ENCODE peak calls at places on chromosomes 1 and 21, in six cellular contexts. P is left ventricle myocardium inferior, M is NCI-H2029, D is left lobe of liver, Z is smooth muscle cell of the brain vasculature, K is SJSA1. Y is an unnamed sample.

GRCh38 chr1:16677552-16678423 is 11.0 kb upstream of the RNU1-3 start:
- DNase-seq in P (no peak), M (no peak), D (no peak), Z (peak; percentile 17), K (peak; percentile 85), Y (no peak)

GRCh38 chr21:45769896-45770295 is 126.4 kb downstream of the PCBP3 start:
- DNase-seq in P (no peak), M (no peak), D (no peak), Z (no peak), K (no peak), Y (no peak)

GRCh38 chr1:43005460-43006351 is 47.0 kb upstream of the SLC2A1 start:
- DNase-seq in P (no peak), M (no peak), D (no peak), Z (no peak), K (no peak), Y (no peak)

GRCh38 chr1:1883092-1883858 is 7.6 kb downstream of the GNB1 start:
- DNase-seq in P (no peak), M (no peak), D (no peak), Z (no peak), K (no peak), Y (no peak)

GRCh38 chr1:101479945-101480344 is 243.1 kb downstream of the S1PR1 start:
- DNase-seq in P (no peak), M (no peak), D (no peak), Z (no peak), K (no peak), Y (no peak)

GRCh38 chr1:116983112-116983511 is 18.4 kb upstream of the CD101 start:
- DNase-seq in P (no peak), M (no peak), D (no peak), Z (no peak), K (no peak), Y (no peak)

GRCh38 chr1:205449750-205450443 is 5.9 kb downstream of the BLACAT1 start:
- DNase-seq in P (no peak), M (no peak), D (no peak), Z (no peak), K (no peak), Y (no peak)

GRCh38 chr21:26553921-26554320 is 19.2 kb downstream of the CYYR1 start:
- DNase-seq in P (no peak), M (no peak), D (no peak), Z (no peak), K (no peak), Y (no peak)

GRCh38 chr1:97368296-97368695 is 552.5 kb downstream of the DPYD start:
- DNase-seq in P (no peak), M (no peak), D (no peak), Z (no peak), K (no peak), Y (no peak)

GRCh38 chr1:186828612-186829542 is at the start of gene PLA2G4A:
- DNase-seq in P (peak; percentile 19), M (no peak), D (no peak), Z (peak; percentile 50), K (peak; percentile 28), Y (no peak)

GRCh38 chr21:17915976-17916375 is 96.8 kb upstream of the C21orf91 start:
- DNase-seq in P (no peak), M (no peak), D (no peak), Z (no peak), K (no peak), Y (no peak)

GRCh38 chr1:211332036-211332616 is 5.5 kb downstream of the TRAF5 start:
- DNase-seq in P (no peak), M (no peak), D (no peak), Z (no peak), K (no peak), Y (no peak)

GRCh38 chr1:174969977-174970376 is 29.8 kb upstream of the CACYBP start:
- DNase-seq in P (no peak), M (no peak), D (no peak), Z (no peak), K (peak; percentile 87), Y (no peak)

GRCh38 chr1:31372051-31372450 is 825 bp downstream of the FABP3 start:
- DNase-seq in P (no peak), M (no peak), D (no peak), Z (no peak), K (no peak), Y (no peak)

GRCh38 chr1:26570287-26570686 is 40.7 kb downstream of the RPS6KA1 start:
- DNase-seq in P (no peak), M (no peak), D (no peak), Z (no peak), K (no peak), Y (no peak)

GRCh38 chr1:9338354-9339250 is 45.9 kb downstream of the SPSB1 start:
- DNase-seq in P (no peak), M (no peak), D (no peak), Z (no peak), K (no peak), Y (no peak)

GRCh38 chr1:7385471-7386225 is 385.4 kb upstream of the VAMP3 start:
- DNase-seq in P (peak; percentile 3), M (no peak), D (peak; percentile 30), Z (no peak), K (no peak), Y (peak; percentile 74)

GRCh38 chr1:91011726-91012125 is 10.1 kb downstream of the ZNF644 start:
- DNase-seq in P (no peak), M (peak; percentile 69), D (no peak), Z (no peak), K (no peak), Y (no peak)

GRCh38 chr1:18639335-18640055 is 8.8 kb downstream of the PAX7 start:
- DNase-seq in P (no peak), M (no peak), D (no peak), Z (no peak), K (no peak), Y (no peak)

GRCh38 chr21:25709684-25710265 is 24.9 kb downstream of the ATP5PF start:
- DNase-seq in P (no peak), M (no peak), D (no peak), Z (no peak), K (no peak), Y (no peak)

GRCh38 chr1:183881387-183882084 is 76.6 kb downstream of the RGL1 start:
- DNase-seq in P (peak; percentile 52), M (peak; percentile 6), D (no peak), Z (no peak), K (peak; percentile 90), Y (no peak)

GRCh38 chr1:225754940-225755635 is 22.5 kb upstream of the SRP9 start:
- DNase-seq in P (no peak), M (peak; percentile 38), D (peak; percentile 86), Z (no peak), K (peak; percentile 46), Y (no peak)

GRCh38 chr1:115069186-115069585 is 20.1 kb downstream of the TSPAN2 start:
- DNase-seq in P (no peak), M (no peak), D (no peak), Z (no peak), K (peak; percentile 43), Y (no peak)

GRCh38 chr1:43274125-43274803 is 4.5 kb downstream of the TMEM125 start:
- DNase-seq in P (no peak), M (peak; percentile 93), D (peak; percentile 40), Z (no peak), K (no peak), Y (no peak)

GRCh38 chr1:111736548-111737215 is 2.5 kb downstream of the INKA2 start:
- DNase-seq in P (peak; percentile 85), M (peak; percentile 48), D (no peak), Z (no peak), K (peak; percentile 62), Y (no peak)

GRCh38 chr1:228445524-228445866 is 28.8 kb upstream of the TRIM17 start:
- DNase-seq in P (no peak), M (no peak), D (no peak), Z (no peak), K (no peak), Y (no peak)

GRCh38 chr1:236759252-236759859 is 35.7 kb upstream of the MTR start:
- DNase-seq in P (no peak), M (no peak), D (no peak), Z (peak; percentile 26), K (peak; percentile 40), Y (no peak)

GRCh38 chr1:37288900-37289299 is 185.5 kb upstream of the ZC3H12A start:
- DNase-seq in P (no peak), M (no peak), D (no peak), Z (no peak), K (no peak), Y (no peak)

GRCh38 chr1:26275580-26276431 is 4.1 kb upstream of the SH3BGRL3 start:
- DNase-seq in P (peak; percentile 81), M (peak; percentile 47), D (peak; percentile 81), Z (peak; percentile 73), K (peak; percentile 88), Y (peak; percentile 92)

GRCh38 chr1:202113690-202114300 is 8.9 kb upstream of the GPR37L1 start:
- DNase-seq in P (no peak), M (no peak), D (no peak), Z (no peak), K (no peak), Y (no peak)

Y was measured in osteocyte.